ENCODE peak calls at places on chromosomes 13 and 19, in seven cellular contexts. J is right lobe of liver, N is uterus, M is ascending aorta, Z is cardiac muscle cell, W is mucosa of descending colon, E is heart left ventricle. H is an unnamed sample. For H3K4me1 and H3K36me3, the result is how much of the 10 kb centered on the place peaks cover.

GRCh38 chr13:67619346-67619745 is 389.2 kb upstream of the PCDH9 start:
- DNase-seq in M (no peak), Z (no peak), E (no peak), J (no peak), W (no peak), N (no peak), H (no peak)

GRCh38 chr13:21014139-21014665 is 47.2 kb downstream of the LATS2 start:
- DNase-seq in W (no peak), J (no peak), M (no peak), N (no peak), E (no peak), Z (no peak), H (no peak)

GRCh38 chr13:110183925-110184324 is 123.0 kb downstream of the COL4A1 start:
- DNase-seq in N (no peak), Z (no peak), J (no peak), W (no peak), M (no peak), E (no peak), H (no peak)

GRCh38 chr19:43486412-43486811 is 18.1 kb downstream of the PHLDB3 start:
- DNase-seq in N (no peak), Z (no peak), W (no peak), M (no peak), J (no peak), E (no peak), H (peak)

GRCh38 chr19:42091300-42092266 is 15.6 kb downstream of the ZNF574 start:
- DNase-seq in M (no peak), E (no peak), J (no peak), N (no peak), Z (peak), W (no peak), H (no peak)

GRCh38 chr19:41928754-41929535 is 696 bp upstream of the ERFL start:
- DNase-seq in M (no peak), E (no peak), Z (no peak), N (no peak), J (no peak), W (peak), H (no peak)

GRCh38 chr13:33164331-33164730 is 121.2 kb downstream of the STARD13 start:
- DNase-seq in M (no peak), N (no peak), J (no peak), Z (no peak), W (no peak), E (no peak), H (no peak)

GRCh38 chr13:33009019-33009418 is 7.2 kb upstream of the KL start:
- DNase-seq in N (no peak), E (no peak), M (no peak), J (no peak), Z (no peak), W (no peak), H (no peak)

GRCh38 chr19:36142046-36142445 is 2.2 kb downstream of the CAPNS1 start:
- DNase-seq in W (no peak), M (no peak), Z (no peak), J (no peak), E (no peak), N (no peak), H (no peak)

GRCh38 chr13:62375653-62376052 is 960.0 kb upstream of the PCDH20 start:
- DNase-seq in Z (no peak), M (no peak), N (no peak), E (no peak), J (no peak), W (no peak), H (no peak)

GRCh38 chr13:71149498-71150363 is 717.3 kb downstream of the DACH1 start:
- DNase-seq in E (no peak), W (no peak), M (no peak), N (no peak), Z (no peak), J (no peak), H (no peak)

GRCh38 chr13:20521388-20521787 is 4.3 kb downstream of the CRYL1 start:
- DNase-seq in E (no peak), J (no peak), Z (no peak), W (no peak), M (no peak), N (no peak), H (no peak)

GRCh38 chr13:26964278-26965057 is 203.9 kb upstream of the GPR12 start:
- DNase-seq in J (peak), N (no peak), E (peak), M (no peak), W (no peak), Z (peak), H (no peak)

GRCh38 chr13:86870388-86870966 is 800.7 kb upstream of the SLITRK5 start:
- DNase-seq in E (no peak), J (no peak), M (no peak), W (no peak), N (no peak), Z (peak), H (no peak)

GRCh38 chr19:52270266-52270885 is 989 bp downstream of the ZNF766 start:
- DNase-seq in W (no peak), N (no peak), M (no peak), Z (no peak), J (peak), E (no peak), H (no peak)

GRCh38 chr19:35266904-35267817 is 1.6 kb upstream of the USF2 start:
- DNase-seq in W (peak), N (peak), E (peak), J (peak), Z (no peak), M (peak), H (peak)

GRCh38 chr19:56477429-56478338 is 539 bp upstream of the ZNF667 start:
- DNase-seq in M (peak), N (peak), J (peak), W (peak), E (peak), Z (peak), H (peak)

GRCh38 chr13:113863511-113864302 is at the start of gene GAS6:
- DNase-seq in W (peak), J (peak), Z (peak), E (peak), N (peak), M (peak), H (peak)

GRCh38 chr19:31118926-31119325 is 230.3 kb downstream of the TSHZ3 start:
- DNase-seq in E (no peak), M (peak), N (no peak), J (no peak), W (no peak), Z (peak), H (no peak)

GRCh38 chr13:91729859-91730258 is 331.4 kb downstream of the GPC5 start:
- DNase-seq in J (no peak), E (no peak), W (no peak), M (no peak), Z (no peak), N (no peak), H (no peak)

DNA sequence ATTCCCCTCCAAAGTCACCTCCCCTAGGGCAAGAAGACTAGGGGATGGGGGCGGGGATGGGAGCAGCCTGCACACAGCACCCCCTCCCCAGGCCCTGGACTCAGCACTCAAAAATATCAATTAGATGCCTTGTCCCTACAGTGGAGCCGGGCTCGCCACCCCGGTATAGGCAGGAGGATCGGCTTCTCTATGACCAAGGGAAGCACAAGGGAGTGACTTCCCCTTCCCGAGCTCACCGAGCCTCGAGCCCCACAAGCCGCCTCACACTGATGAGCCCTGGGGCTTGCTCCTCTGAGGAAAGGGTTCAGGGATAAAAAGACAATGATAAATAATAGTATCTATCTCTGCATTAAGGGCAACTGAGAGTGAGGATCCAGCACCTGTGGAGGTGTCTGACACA is 51.5 kb downstream of the STK24 start:
- DNase-seq in N (no peak), M (no peak), W (no peak), Z (no peak), J (no peak), E (no peak), H (no peak)
- H3K4me1 ChIP-seq in N (under half), M (under half), W (under half), Z (half or more), J (under half), E (half or more), H (under half)

DNA sequence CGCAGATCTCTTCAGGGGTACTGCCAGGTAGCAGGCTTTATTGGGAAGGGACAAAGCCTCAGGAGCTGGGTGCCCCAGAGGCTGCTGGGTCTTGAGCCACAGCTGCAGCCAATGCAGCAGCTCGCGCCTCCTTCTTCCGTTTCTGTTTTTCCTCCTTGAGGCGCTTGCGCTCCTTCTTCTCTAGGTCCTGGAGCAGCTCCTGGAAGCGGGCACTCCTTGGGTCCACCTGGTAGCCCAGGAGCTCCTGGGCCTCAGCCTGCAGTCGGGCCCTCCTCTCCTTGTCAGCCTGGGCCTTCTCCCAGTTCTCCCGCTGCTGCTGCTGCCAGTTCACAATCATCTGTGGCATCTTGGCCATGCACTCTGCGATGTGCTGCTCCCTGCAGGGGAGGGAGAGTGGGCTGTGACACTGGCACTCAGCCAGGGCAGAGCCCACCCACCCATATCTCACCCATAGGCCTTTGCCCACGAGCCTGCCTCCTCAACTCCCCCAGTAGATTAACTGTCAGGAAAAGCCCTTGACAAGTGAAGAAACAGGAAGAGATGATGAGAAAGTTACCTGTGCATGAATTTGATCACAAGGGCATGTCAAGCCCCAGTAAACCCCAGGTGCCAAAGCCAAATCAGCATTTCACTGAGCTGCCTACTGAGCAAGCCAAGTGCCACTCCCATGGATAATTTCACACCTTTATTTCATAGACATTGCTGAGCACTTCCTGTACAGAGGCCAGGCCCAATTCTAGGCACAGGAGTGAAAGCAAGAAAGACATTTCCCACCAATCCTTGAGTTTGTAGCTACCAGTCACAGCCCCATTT is 2.7 kb downstream of the GADD45GIP1 start:
- DNase-seq in E (peak), N (no peak), M (no peak), Z (no peak), J (no peak), W (no peak), H (no peak)
- H3K36me3 ChIP-seq in E (under half), N (under half), M (under half), Z (under half), J (under half), W (under half), H (under half)

GRCh38 chr13:99071211-99071610 is 93.3 kb upstream of the DOCK9 start:
- DNase-seq in M (no peak), J (no peak), N (no peak), W (no peak), E (no peak), Z (no peak), H (no peak)
- H3K4me1 ChIP-seq in M (under half), J (under half), N (under half), W (under half), E (under half), Z (under half), H (under half)

GRCh38 chr13:41345921-41346589 is 35.0 kb downstream of the NAA16 start:
- DNase-seq in J (no peak), N (no peak), Z (no peak), E (no peak), M (no peak), W (no peak), H (no peak)

GRCh38 chr13:41344358-41344757 is 33.3 kb downstream of the NAA16 start:
- DNase-seq in M (no peak), Z (no peak), W (no peak), J (no peak), E (no peak), N (no peak), H (no peak)

DNA sequence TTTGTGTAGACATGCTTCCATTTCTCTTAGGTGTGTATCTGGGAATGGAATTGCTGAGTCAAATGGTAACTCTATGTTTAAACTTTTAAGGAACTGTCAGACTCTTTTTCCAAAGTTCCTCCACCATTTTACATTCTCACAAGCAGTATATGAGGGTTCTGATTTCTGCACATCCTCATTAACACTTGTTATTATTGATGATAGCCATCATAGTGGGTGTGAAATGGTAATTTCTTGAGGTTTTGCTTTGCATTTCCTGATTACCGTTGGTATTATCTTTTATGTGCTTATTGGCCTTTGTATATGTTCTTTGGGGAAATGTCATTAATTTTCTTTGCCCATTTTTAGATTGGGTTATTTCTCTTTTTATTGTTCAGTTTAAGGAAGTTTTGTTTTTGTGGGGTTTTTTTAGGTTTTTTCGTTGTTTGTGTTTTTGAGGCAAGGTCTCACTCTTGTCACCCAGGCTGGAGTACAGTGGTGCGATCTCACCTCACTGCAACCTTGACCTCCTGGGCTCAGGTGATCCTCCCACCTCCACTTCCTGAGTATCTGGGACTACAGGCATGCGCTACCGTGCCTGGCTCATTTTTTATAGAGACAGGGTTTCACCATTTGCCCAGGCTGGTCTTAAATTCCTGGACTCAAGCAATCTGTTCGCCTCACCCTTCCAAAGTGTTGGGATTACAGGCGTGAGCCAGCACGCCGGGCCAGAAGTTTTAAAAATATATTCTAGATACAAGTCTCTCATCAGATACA is 34.3 kb downstream of the NAA16 start:
- DNase-seq in W (no peak), J (no peak), N (no peak), Z (no peak), E (no peak), M (no peak), H (no peak)
- H3K36me3 ChIP-seq in W (under half), J (under half), N (under half), Z (under half), E (under half), M (under half), H (under half)

GRCh38 chr19:7920520-7921301 is 573 bp downstream of the SNAPC2 start:
- DNase-seq in E (peak), W (peak), M (peak), J (peak), N (peak), Z (peak), H (peak)

GRCh38 chr19:7922841-7923205 is 2.7 kb downstream of the SNAPC2 start:
- DNase-seq in Z (no peak), J (no peak), N (no peak), E (no peak), W (peak), M (no peak), H (no peak)

GRCh38 chr19:7921302-7921954 is 1.3 kb downstream of the SNAPC2 start:
- DNase-seq in N (no peak), E (no peak), M (no peak), J (peak), Z (no peak), W (peak), H (peak)

GRCh38 chr19:7923295-7924191 is 2.4 kb downstream of the CTXN1 start:
- DNase-seq in E (no peak), M (no peak), N (peak), J (no peak), Z (no peak), W (peak), H (peak)

DNA sequence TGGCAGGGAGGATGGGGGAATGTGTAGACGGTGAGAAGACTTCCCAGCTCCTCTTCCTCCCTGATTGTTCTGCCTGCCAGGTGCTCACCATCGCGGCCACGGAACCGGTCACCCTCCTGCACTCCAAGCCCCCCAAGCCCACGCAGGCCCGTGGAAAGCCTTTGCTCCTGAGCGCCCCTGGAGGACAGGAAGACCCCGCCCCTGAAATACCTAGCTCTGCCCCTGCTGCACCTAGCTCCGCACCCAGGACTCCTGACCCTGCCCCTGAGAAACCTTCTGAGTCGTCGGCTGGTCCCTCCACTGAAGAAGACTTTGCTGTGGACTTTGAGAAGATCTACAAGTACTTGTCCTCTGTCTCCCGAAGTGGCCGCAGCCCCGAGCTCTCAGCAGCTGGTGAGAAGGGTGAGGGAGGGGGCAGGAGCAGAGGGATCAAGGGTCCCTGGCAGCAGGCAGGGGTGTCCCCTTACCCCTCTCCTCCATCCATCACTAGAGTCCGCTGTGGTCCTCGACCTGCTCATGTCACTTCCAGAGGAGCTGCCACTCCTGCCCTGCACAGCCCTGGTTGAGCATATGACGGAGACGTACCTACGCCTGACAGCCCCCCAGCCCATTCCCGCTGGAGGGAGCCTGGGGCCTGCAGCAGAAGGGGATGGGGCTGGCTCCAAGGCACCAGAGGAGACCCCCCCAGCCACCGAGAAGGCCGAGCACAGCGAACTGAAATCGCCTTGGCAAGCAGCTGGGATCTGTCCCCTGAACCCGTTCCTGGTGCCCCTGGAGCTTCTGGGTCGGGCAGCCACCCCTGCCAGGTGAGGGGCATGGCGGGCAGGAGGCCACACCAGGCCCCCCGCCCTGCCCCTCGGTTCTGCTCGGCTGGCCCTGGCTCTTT is 2.1 kb downstream of the SNAPC2 start:
- DNase-seq in J (peak), M (no peak), Z (no peak), W (peak), E (no peak), N (no peak), H (peak)
- H3K4me1 ChIP-seq in J (under half), M (under half), Z (under half), W (under half), E (under half), N (under half), H (under half)

DNA sequence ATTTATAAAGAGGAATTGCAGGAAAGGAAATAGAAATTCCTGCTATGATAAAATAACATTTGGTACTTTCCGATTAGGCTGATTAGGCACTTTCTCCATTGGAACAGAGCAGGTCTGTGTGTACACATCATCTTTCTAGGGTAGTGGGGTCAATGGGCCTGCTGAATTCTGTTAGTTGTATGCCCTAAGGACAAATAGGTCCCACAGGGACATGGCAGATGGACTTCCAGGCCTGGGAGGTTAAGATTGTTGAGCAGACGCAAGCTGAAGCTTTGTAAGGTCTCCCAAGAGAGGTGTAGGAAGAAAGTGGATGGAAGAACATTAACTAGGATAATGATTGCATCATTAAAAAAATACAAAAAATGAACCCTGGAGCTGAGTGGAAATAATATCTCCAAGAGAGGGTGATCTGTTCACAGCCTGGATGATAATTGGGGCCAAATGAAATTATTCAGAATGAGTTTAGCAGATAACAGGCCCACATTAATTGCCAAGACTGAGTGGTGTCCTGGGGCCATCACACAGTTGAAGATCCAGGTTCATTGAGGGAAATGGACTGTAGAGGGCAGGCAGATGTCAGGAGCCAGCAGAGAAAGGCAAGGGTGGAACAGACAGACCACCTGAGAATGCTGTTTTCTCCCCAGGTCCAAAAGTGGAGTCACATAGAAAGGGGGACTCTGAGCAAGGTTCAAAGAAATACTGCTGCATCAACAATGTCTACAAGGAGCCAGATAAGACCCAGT is 215.1 kb downstream of the DNAJC15 start:
- DNase-seq in Z (no peak), W (no peak), N (no peak), E (no peak), J (no peak), M (no peak), H (no peak)
- H3K36me3 ChIP-seq in Z (under half), W (under half), N (under half), E (under half), J (under half), M (under half), H (under half)

DNA sequence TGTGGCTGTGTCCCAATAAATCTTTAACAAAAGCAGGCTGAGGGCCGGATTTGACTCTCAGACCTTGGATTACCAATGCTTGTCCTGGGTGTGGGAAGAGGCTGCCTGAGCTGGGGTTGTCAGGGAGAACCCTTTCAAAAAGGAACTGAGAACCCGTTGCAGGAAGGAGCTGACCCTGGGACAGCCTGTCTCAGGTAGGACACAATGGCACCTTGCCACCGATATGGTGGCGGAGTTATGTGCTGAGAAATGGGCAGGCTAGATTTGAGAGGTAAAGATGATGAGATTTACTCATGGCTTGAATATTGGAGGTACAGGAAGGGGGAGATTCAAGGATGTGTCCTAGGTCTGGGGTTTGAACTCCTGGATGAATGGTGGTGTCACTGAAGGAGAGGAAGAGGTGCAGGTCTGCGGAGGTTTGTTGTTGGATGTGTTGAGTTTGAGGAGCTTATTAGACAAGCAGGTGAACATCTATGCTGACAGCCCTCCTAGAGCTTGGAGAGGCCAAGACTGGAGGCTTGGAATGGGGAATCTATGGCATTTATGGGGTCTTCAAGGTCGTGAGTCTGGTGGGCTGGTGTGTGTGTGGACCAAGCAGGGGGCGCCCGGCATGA is 7.2 kb downstream of the PLEKHF1 start:
- DNase-seq in N (no peak), E (peak), W (no peak), M (no peak), J (no peak), Z (no peak), H (no peak)
- H3K4me1 ChIP-seq in N (under half), E (half or more), W (under half), M (under half), J (under half), Z (under half), H (under half)

GRCh38 chr19:1609680-1610474 is 4.6 kb upstream of the UQCR11 start:
- DNase-seq in N (no peak), W (no peak), J (no peak), M (no peak), E (no peak), Z (no peak), H (no peak)
- H3K36me3 ChIP-seq in N (under half), W (under half), J (under half), M (under half), E (under half), Z (under half), H (under half)